ENCODE peak calls at places on chromosome 14, in nine cellular contexts. One of them, this sample, is unnamed.

GRCh38 chr14:46818147-46818546 is 166.6 kb upstream of the RPL10L start:
- DNase-seq in AG04450: no peak
- DNase-seq in upper lobe of right lung: no peak
- DNase-seq in psoas muscle: no peak
- DNase-seq in choroid plexus epithelial cell: no peak
- DNase-seq in GM13976: no peak
- DNase-seq in endothelial cell of umbilical vein: no peak
- DNase-seq in fibroblast of mammary gland: no peak
- DNase-seq in thoracic aorta: no peak
- DNase-seq in this sample: no peak

GRCh38 chr14:90759370-90760054 is 56.7 kb downstream of the TTC7B start:
- DNase-seq in AG04450: no peak
- DNase-seq in upper lobe of right lung: no peak
- DNase-seq in psoas muscle: no peak
- DNase-seq in choroid plexus epithelial cell: no peak
- DNase-seq in GM13976: peak
- DNase-seq in endothelial cell of umbilical vein: no peak
- DNase-seq in fibroblast of mammary gland: peak
- DNase-seq in thoracic aorta: no peak
- DNase-seq in this sample: no peak

GRCh38 chr14:39265741-39266588 is 32.2 kb downstream of the MIA2 start:
- DNase-seq in AG04450: no peak
- DNase-seq in upper lobe of right lung: no peak
- DNase-seq in psoas muscle: no peak
- DNase-seq in choroid plexus epithelial cell: peak
- DNase-seq in GM13976: no peak
- DNase-seq in endothelial cell of umbilical vein: peak
- DNase-seq in fibroblast of mammary gland: peak
- DNase-seq in thoracic aorta: no peak
- DNase-seq in this sample: no peak

GRCh38 chr14:35292051-35292769 is at the start of gene PSMA6:
- DNase-seq in AG04450: peak
- DNase-seq in upper lobe of right lung: peak
- DNase-seq in psoas muscle: peak
- DNase-seq in choroid plexus epithelial cell: peak
- DNase-seq in GM13976: peak
- DNase-seq in endothelial cell of umbilical vein: peak
- DNase-seq in fibroblast of mammary gland: peak
- DNase-seq in thoracic aorta: peak
- DNase-seq in this sample: peak

GRCh38 chr14:61466905-61467280 is 145.5 kb downstream of the PRKCH start:
- DNase-seq in AG04450: no peak
- DNase-seq in upper lobe of right lung: no peak
- DNase-seq in psoas muscle: no peak
- DNase-seq in choroid plexus epithelial cell: no peak
- DNase-seq in GM13976: no peak
- DNase-seq in endothelial cell of umbilical vein: no peak
- DNase-seq in fibroblast of mammary gland: no peak
- DNase-seq in thoracic aorta: no peak
- DNase-seq in this sample: no peak

GRCh38 chr14:90839024-90839888 is 23.0 kb upstream of the TTC7B start:
- DNase-seq in AG04450: no peak
- DNase-seq in upper lobe of right lung: peak
- DNase-seq in psoas muscle: peak
- DNase-seq in choroid plexus epithelial cell: peak
- DNase-seq in GM13976: no peak
- DNase-seq in endothelial cell of umbilical vein: peak
- DNase-seq in fibroblast of mammary gland: peak
- DNase-seq in thoracic aorta: no peak
- DNase-seq in this sample: no peak

GRCh38 chr14:101135796-101136742 is 232.5 kb upstream of the RTL1 start:
- DNase-seq in AG04450: no peak
- DNase-seq in upper lobe of right lung: no peak
- DNase-seq in psoas muscle: no peak
- DNase-seq in choroid plexus epithelial cell: no peak
- DNase-seq in GM13976: peak
- DNase-seq in endothelial cell of umbilical vein: no peak
- DNase-seq in fibroblast of mammary gland: no peak
- DNase-seq in thoracic aorta: no peak
- DNase-seq in this sample: peak

GRCh38 chr14:92425101-92425500 is 88.5 kb upstream of the RIN3 start:
- DNase-seq in AG04450: no peak
- DNase-seq in upper lobe of right lung: no peak
- DNase-seq in psoas muscle: no peak
- DNase-seq in choroid plexus epithelial cell: peak
- DNase-seq in GM13976: no peak
- DNase-seq in endothelial cell of umbilical vein: no peak
- DNase-seq in fibroblast of mammary gland: peak
- DNase-seq in thoracic aorta: no peak
- DNase-seq in this sample: no peak

GRCh38 chr14:88998027-88998426 is 173.6 kb downstream of the TTC8 start:
- DNase-seq in AG04450: no peak
- DNase-seq in upper lobe of right lung: no peak
- DNase-seq in psoas muscle: no peak
- DNase-seq in choroid plexus epithelial cell: no peak
- DNase-seq in GM13976: no peak
- DNase-seq in endothelial cell of umbilical vein: no peak
- DNase-seq in fibroblast of mammary gland: no peak
- DNase-seq in thoracic aorta: no peak
- DNase-seq in this sample: no peak

GRCh38 chr14:23008836-23009235 is 1.1 kb downstream of the C14orf93 start:
- DNase-seq in AG04450: no peak
- DNase-seq in upper lobe of right lung: no peak
- DNase-seq in psoas muscle: no peak
- DNase-seq in choroid plexus epithelial cell: no peak
- DNase-seq in GM13976: no peak
- DNase-seq in endothelial cell of umbilical vein: no peak
- DNase-seq in fibroblast of mammary gland: peak
- DNase-seq in thoracic aorta: no peak
- DNase-seq in this sample: no peak

GRCh38 chr14:77322209-77322902 is 1.5 kb downstream of the GSTZ1 start:
- DNase-seq in AG04450: no peak
- DNase-seq in upper lobe of right lung: no peak
- DNase-seq in psoas muscle: no peak
- DNase-seq in choroid plexus epithelial cell: no peak
- DNase-seq in GM13976: no peak
- DNase-seq in endothelial cell of umbilical vein: no peak
- DNase-seq in fibroblast of mammary gland: no peak
- DNase-seq in thoracic aorta: no peak
- DNase-seq in this sample: no peak

GRCh38 chr14:56359245-56359644 is 220.4 kb upstream of the TMEM260 start:
- DNase-seq in AG04450: no peak
- DNase-seq in upper lobe of right lung: no peak
- DNase-seq in psoas muscle: no peak
- DNase-seq in choroid plexus epithelial cell: peak
- DNase-seq in GM13976: no peak
- DNase-seq in endothelial cell of umbilical vein: no peak
- DNase-seq in fibroblast of mammary gland: no peak
- DNase-seq in thoracic aorta: no peak
- DNase-seq in this sample: no peak

GRCh38 chr14:68756071-68756481 is 36.8 kb downstream of the ZFP36L1 start:
- DNase-seq in AG04450: no peak
- DNase-seq in upper lobe of right lung: no peak
- DNase-seq in psoas muscle: no peak
- DNase-seq in choroid plexus epithelial cell: no peak
- DNase-seq in GM13976: no peak
- DNase-seq in endothelial cell of umbilical vein: no peak
- DNase-seq in fibroblast of mammary gland: peak
- DNase-seq in thoracic aorta: no peak
- DNase-seq in this sample: no peak

GRCh38 chr14:38721822-38722431 is 381.1 kb downstream of the SEC23A start:
- DNase-seq in AG04450: no peak
- DNase-seq in upper lobe of right lung: no peak
- DNase-seq in psoas muscle: peak
- DNase-seq in choroid plexus epithelial cell: peak
- DNase-seq in GM13976: peak
- DNase-seq in endothelial cell of umbilical vein: peak
- DNase-seq in fibroblast of mammary gland: peak
- DNase-seq in thoracic aorta: no peak
- DNase-seq in this sample: peak

GRCh38 chr14:69328317-69328716 is 68.4 kb downstream of the GALNT16 start:
- DNase-seq in AG04450: no peak
- DNase-seq in upper lobe of right lung: peak
- DNase-seq in psoas muscle: no peak
- DNase-seq in choroid plexus epithelial cell: no peak
- DNase-seq in GM13976: no peak
- DNase-seq in endothelial cell of umbilical vein: no peak
- DNase-seq in fibroblast of mammary gland: no peak
- DNase-seq in thoracic aorta: no peak
- DNase-seq in this sample: no peak

GRCh38 chr14:98462908-98463307 is 809.1 kb downstream of the BCL11B start:
- DNase-seq in AG04450: no peak
- DNase-seq in upper lobe of right lung: no peak
- DNase-seq in psoas muscle: no peak
- DNase-seq in choroid plexus epithelial cell: no peak
- DNase-seq in GM13976: no peak
- DNase-seq in endothelial cell of umbilical vein: no peak
- DNase-seq in fibroblast of mammary gland: no peak
- DNase-seq in thoracic aorta: no peak
- DNase-seq in this sample: no peak

GRCh38 chr14:96067985-96068930 is 29.1 kb downstream of the C14orf132 start:
- DNase-seq in AG04450: no peak
- DNase-seq in upper lobe of right lung: no peak
- DNase-seq in psoas muscle: no peak
- DNase-seq in choroid plexus epithelial cell: no peak
- DNase-seq in GM13976: no peak
- DNase-seq in endothelial cell of umbilical vein: no peak
- DNase-seq in fibroblast of mammary gland: no peak
- DNase-seq in thoracic aorta: no peak
- DNase-seq in this sample: no peak

GRCh38 chr14:67166450-67166853 is 22.8 kb upstream of the GARIN2 start:
- DNase-seq in AG04450: peak
- DNase-seq in upper lobe of right lung: no peak
- DNase-seq in psoas muscle: no peak
- DNase-seq in choroid plexus epithelial cell: peak
- DNase-seq in GM13976: peak
- DNase-seq in endothelial cell of umbilical vein: peak
- DNase-seq in fibroblast of mammary gland: peak
- DNase-seq in thoracic aorta: no peak
- DNase-seq in this sample: no peak

DNA sequence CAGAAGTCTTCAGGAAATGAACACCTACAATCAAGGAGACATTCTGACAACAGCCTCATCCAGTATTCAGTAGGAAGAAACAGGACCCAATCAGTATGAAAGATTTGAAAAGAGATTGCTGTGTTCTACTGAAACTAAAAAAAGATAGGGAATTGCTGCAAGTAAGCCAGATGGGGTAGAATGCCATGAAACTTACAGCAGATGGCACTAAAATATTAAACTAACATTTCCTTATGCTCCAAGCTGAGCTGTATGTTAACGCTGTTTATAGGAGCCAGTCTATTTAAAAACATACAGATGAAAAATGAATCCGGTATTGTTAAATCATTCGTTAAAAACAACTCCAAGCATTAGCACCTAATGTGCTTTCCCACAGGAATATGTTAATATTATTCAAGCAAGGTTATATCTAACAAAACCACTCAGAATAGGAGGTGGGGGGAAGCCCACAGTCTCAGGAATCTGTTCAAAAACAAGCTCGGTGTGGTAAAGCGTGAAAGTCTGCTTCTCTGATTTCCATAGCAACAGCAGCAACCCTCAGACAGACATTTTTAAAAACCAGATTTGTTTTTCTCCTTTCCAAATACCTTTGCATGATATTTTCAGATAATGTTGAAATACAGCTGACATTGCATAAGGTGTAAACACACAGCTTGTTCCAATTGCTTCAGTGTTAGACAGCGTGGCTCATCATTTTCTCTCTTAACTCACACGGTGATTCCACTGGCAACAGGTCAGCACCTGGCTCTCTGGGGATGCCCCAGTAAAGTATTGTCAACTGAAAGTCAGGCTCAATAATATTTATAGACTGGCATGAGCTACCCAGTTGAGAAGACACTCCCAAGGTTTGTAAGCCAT is 131.4 kb upstream of the CCDC175 start:
- DNase-seq in AG04450: no peak
- DNase-seq in upper lobe of right lung: no peak
- DNase-seq in psoas muscle: no peak
- DNase-seq in choroid plexus epithelial cell: peak
- DNase-seq in GM13976: no peak
- DNase-seq in endothelial cell of umbilical vein: no peak
- DNase-seq in fibroblast of mammary gland: peak
- DNase-seq in thoracic aorta: no peak
- DNase-seq in this sample: no peak
- TF ChIP-seq CTCF in AG04450: no peak
- TF ChIP-seq CTCF in upper lobe of right lung: no peak
- TF ChIP-seq CTCF in psoas muscle: no peak
- TF ChIP-seq CTCF in choroid plexus epithelial cell: peak
- TF ChIP-seq CTCF in GM13976: no peak
- TF ChIP-seq CTCF in endothelial cell of umbilical vein: no peak
- TF ChIP-seq CTCF in fibroblast of mammary gland: no peak
- TF ChIP-seq CTCF in thoracic aorta: no peak
- TF ChIP-seq CTCF in this sample: no peak

DNA sequence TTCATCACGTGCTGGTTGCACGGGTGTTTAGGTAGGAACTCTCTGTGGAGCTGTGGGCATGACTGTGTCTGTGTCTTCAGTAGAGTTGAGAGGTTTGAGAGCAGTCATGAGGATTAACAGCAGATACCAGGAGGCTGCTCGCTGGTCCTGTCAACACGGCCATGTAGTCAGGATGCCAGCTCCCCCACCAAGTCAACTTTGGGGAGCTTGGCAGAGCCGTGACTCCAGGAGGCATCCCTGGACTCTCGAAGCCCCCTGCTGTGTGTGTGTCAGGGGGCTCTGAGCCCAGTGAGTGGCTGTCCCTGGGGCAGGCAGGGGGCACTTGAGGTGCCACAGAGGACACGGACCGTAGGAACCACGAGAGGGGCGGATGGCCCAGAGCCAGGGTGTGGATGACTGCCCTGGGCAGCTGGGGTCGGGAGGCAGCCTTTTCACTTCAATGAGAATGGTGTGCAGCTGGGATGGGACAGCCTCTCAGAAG is 7.2 kb upstream of the GPR132 start:
- DNase-seq in AG04450: no peak
- DNase-seq in upper lobe of right lung: no peak
- DNase-seq in psoas muscle: no peak
- DNase-seq in choroid plexus epithelial cell: no peak
- DNase-seq in GM13976: no peak
- DNase-seq in endothelial cell of umbilical vein: no peak
- DNase-seq in fibroblast of mammary gland: no peak
- DNase-seq in thoracic aorta: no peak
- DNase-seq in this sample: no peak
- TF ChIP-seq CTCF in AG04450: no peak
- TF ChIP-seq CTCF in upper lobe of right lung: no peak
- TF ChIP-seq CTCF in psoas muscle: no peak
- TF ChIP-seq CTCF in choroid plexus epithelial cell: no peak
- TF ChIP-seq CTCF in GM13976: no peak
- TF ChIP-seq CTCF in endothelial cell of umbilical vein: no peak
- TF ChIP-seq CTCF in fibroblast of mammary gland: no peak
- TF ChIP-seq CTCF in thoracic aorta: no peak
- TF ChIP-seq CTCF in this sample: no peak

GRCh38 chr14:51552275-51552674 is 99.4 kb upstream of the FRMD6 start:
- DNase-seq in AG04450: no peak
- DNase-seq in upper lobe of right lung: no peak
- DNase-seq in psoas muscle: no peak
- DNase-seq in choroid plexus epithelial cell: no peak
- DNase-seq in GM13976: no peak
- DNase-seq in endothelial cell of umbilical vein: no peak
- DNase-seq in fibroblast of mammary gland: no peak
- DNase-seq in thoracic aorta: no peak
- DNase-seq in this sample: no peak
- TF ChIP-seq CTCF in AG04450: peak
- TF ChIP-seq CTCF in upper lobe of right lung: no peak
- TF ChIP-seq CTCF in psoas muscle: no peak
- TF ChIP-seq CTCF in choroid plexus epithelial cell: no peak
- TF ChIP-seq CTCF in GM13976: no peak
- TF ChIP-seq CTCF in endothelial cell of umbilical vein: no peak
- TF ChIP-seq CTCF in fibroblast of mammary gland: peak
- TF ChIP-seq CTCF in thoracic aorta: no peak
- TF ChIP-seq CTCF in this sample: no peak

GRCh38 chr14:51828017-51828797 is 32.2 kb upstream of the GNG2 start:
- DNase-seq in AG04450: no peak
- DNase-seq in upper lobe of right lung: no peak
- DNase-seq in psoas muscle: peak
- DNase-seq in choroid plexus epithelial cell: peak
- DNase-seq in GM13976: peak
- DNase-seq in endothelial cell of umbilical vein: no peak
- DNase-seq in fibroblast of mammary gland: peak
- DNase-seq in thoracic aorta: no peak
- DNase-seq in this sample: no peak
- TF ChIP-seq CTCF in AG04450: no peak
- TF ChIP-seq CTCF in upper lobe of right lung: no peak
- TF ChIP-seq CTCF in psoas muscle: no peak
- TF ChIP-seq CTCF in choroid plexus epithelial cell: no peak
- TF ChIP-seq CTCF in GM13976: no peak
- TF ChIP-seq CTCF in endothelial cell of umbilical vein: no peak
- TF ChIP-seq CTCF in fibroblast of mammary gland: no peak
- TF ChIP-seq CTCF in thoracic aorta: no peak
- TF ChIP-seq CTCF in this sample: no peak